ENCODE peak calls at places on chromosome 21, in seven cellular contexts. One of them, this sample, is unnamed.

GRCh38 chr21:28776251-28776650 is 216.4 kb downstream of the LTN1 start:
- DNase-seq in D721Med: no peak
- DNase-seq in mammary epithelial cell: peak; percentile 67
- DNase-seq in fibroblast of mammary gland: peak; percentile 96
- DNase-seq in mesothelial cell of epicardium: no peak
- DNase-seq in progenitor cell of endocrine pancreas: no peak
- DNase-seq in GM10248: no peak
- DNase-seq in this sample: no peak

GRCh38 chr21:42568377-42568776 is 54.7 kb downstream of the SLC37A1 start:
- DNase-seq in fibroblast of mammary gland: no peak
- DNase-seq in D721Med: no peak
- DNase-seq in mesothelial cell of epicardium: no peak
- DNase-seq in GM10248: no peak
- DNase-seq in progenitor cell of endocrine pancreas: no peak
- DNase-seq in mammary epithelial cell: no peak
- DNase-seq in this sample: no peak

GRCh38 chr21:42755031-42755665 is 101.7 kb downstream of the PDE9A start:
- DNase-seq in D721Med: no peak
- DNase-seq in mammary epithelial cell: no peak
- DNase-seq in mesothelial cell of epicardium: no peak
- DNase-seq in fibroblast of mammary gland: no peak
- DNase-seq in GM10248: no peak
- DNase-seq in progenitor cell of endocrine pancreas: no peak
- DNase-seq in this sample: no peak

GRCh38 chr21:16709866-16710550 is 802.8 kb upstream of the CXADR start:
- DNase-seq in mammary epithelial cell: no peak
- DNase-seq in mesothelial cell of epicardium: no peak
- DNase-seq in fibroblast of mammary gland: peak; percentile 86
- DNase-seq in progenitor cell of endocrine pancreas: no peak
- DNase-seq in GM10248: no peak
- DNase-seq in D721Med: no peak
- DNase-seq in this sample: no peak

GRCh38 chr21:29221259-29221744 is 77.4 kb upstream of the BACH1 start:
- DNase-seq in mesothelial cell of epicardium: no peak
- DNase-seq in GM10248: no peak
- DNase-seq in mammary epithelial cell: no peak
- DNase-seq in progenitor cell of endocrine pancreas: no peak
- DNase-seq in fibroblast of mammary gland: no peak
- DNase-seq in D721Med: no peak
- DNase-seq in this sample: no peak

GRCh38 chr21:41632748-41633475 is 125.0 kb upstream of the TMPRSS2 start:
- DNase-seq in fibroblast of mammary gland: no peak
- DNase-seq in GM10248: no peak
- DNase-seq in D721Med: no peak
- DNase-seq in progenitor cell of endocrine pancreas: no peak
- DNase-seq in mesothelial cell of epicardium: no peak
- DNase-seq in mammary epithelial cell: no peak
- DNase-seq in this sample: no peak

GRCh38 chr21:38506606-38507331 is 8.5 kb upstream of the ERG start:
- DNase-seq in progenitor cell of endocrine pancreas: no peak
- DNase-seq in D721Med: no peak
- DNase-seq in fibroblast of mammary gland: no peak
- DNase-seq in mesothelial cell of epicardium: no peak
- DNase-seq in GM10248: no peak
- DNase-seq in mammary epithelial cell: no peak
- DNase-seq in this sample: no peak

GRCh38 chr21:16879479-16879878 is 633.4 kb upstream of the CXADR start:
- DNase-seq in progenitor cell of endocrine pancreas: no peak
- DNase-seq in GM10248: no peak
- DNase-seq in D721Med: no peak
- DNase-seq in mesothelial cell of epicardium: no peak
- DNase-seq in mammary epithelial cell: no peak
- DNase-seq in fibroblast of mammary gland: no peak
- DNase-seq in this sample: no peak

GRCh38 chr21:38448619-38449186 is 49.6 kb downstream of the ERG start:
- DNase-seq in fibroblast of mammary gland: no peak
- DNase-seq in D721Med: no peak
- DNase-seq in mesothelial cell of epicardium: no peak
- DNase-seq in progenitor cell of endocrine pancreas: no peak
- DNase-seq in mammary epithelial cell: no peak
- DNase-seq in GM10248: no peak
- DNase-seq in this sample: no peak

GRCh38 chr21:42536601-42537000 is 22.9 kb downstream of the SLC37A1 start:
- DNase-seq in mesothelial cell of epicardium: no peak
- DNase-seq in GM10248: no peak
- DNase-seq in mammary epithelial cell: no peak
- DNase-seq in D721Med: no peak
- DNase-seq in fibroblast of mammary gland: no peak
- DNase-seq in progenitor cell of endocrine pancreas: no peak
- DNase-seq in this sample: no peak

GRCh38 chr21:36321325-36322082 is 1.5 kb downstream of the MORC3 start:
- DNase-seq in D721Med: no peak
- DNase-seq in mammary epithelial cell: peak; percentile 56
- DNase-seq in progenitor cell of endocrine pancreas: no peak
- DNase-seq in GM10248: no peak
- DNase-seq in mesothelial cell of epicardium: no peak
- DNase-seq in fibroblast of mammary gland: peak; percentile 26
- DNase-seq in this sample: no peak

GRCh38 chr21:15755125-15755524 is 25.3 kb downstream of the USP25 start:
- DNase-seq in GM10248: no peak
- DNase-seq in progenitor cell of endocrine pancreas: no peak
- DNase-seq in D721Med: no peak
- DNase-seq in fibroblast of mammary gland: peak; percentile 40
- DNase-seq in mesothelial cell of epicardium: no peak
- DNase-seq in mammary epithelial cell: no peak
- DNase-seq in this sample: no peak

GRCh38 chr21:29335720-29336119 is 37.0 kb downstream of the BACH1 start:
- DNase-seq in mammary epithelial cell: peak; percentile 20
- DNase-seq in D721Med: no peak
- DNase-seq in mesothelial cell of epicardium: no peak
- DNase-seq in progenitor cell of endocrine pancreas: no peak
- DNase-seq in GM10248: no peak
- DNase-seq in fibroblast of mammary gland: peak; percentile 47
- DNase-seq in this sample: no peak

GRCh38 chr21:25506887-25507286 is 100.4 kb downstream of the MRPL39 start:
- DNase-seq in fibroblast of mammary gland: peak; percentile 89
- DNase-seq in mesothelial cell of epicardium: no peak
- DNase-seq in GM10248: no peak
- DNase-seq in progenitor cell of endocrine pancreas: no peak
- DNase-seq in D721Med: no peak
- DNase-seq in mammary epithelial cell: no peak
- DNase-seq in this sample: no peak

GRCh38 chr21:17388226-17388625 is 124.6 kb upstream of the CXADR start:
- DNase-seq in mammary epithelial cell: no peak
- DNase-seq in progenitor cell of endocrine pancreas: no peak
- DNase-seq in mesothelial cell of epicardium: no peak
- DNase-seq in D721Med: no peak
- DNase-seq in fibroblast of mammary gland: no peak
- DNase-seq in GM10248: no peak
- DNase-seq in this sample: no peak

GRCh38 chr21:26686278-26686677 is 113.2 kb upstream of the CYYR1 start:
- DNase-seq in mesothelial cell of epicardium: no peak
- DNase-seq in GM10248: no peak
- DNase-seq in mammary epithelial cell: peak; percentile 48
- DNase-seq in fibroblast of mammary gland: peak; percentile 18
- DNase-seq in D721Med: no peak
- DNase-seq in progenitor cell of endocrine pancreas: no peak
- DNase-seq in this sample: no peak

GRCh38 chr21:16454371-16454770 is 724.6 kb downstream of the USP25 start:
- DNase-seq in D721Med: no peak
- DNase-seq in mesothelial cell of epicardium: no peak
- DNase-seq in GM10248: no peak
- DNase-seq in progenitor cell of endocrine pancreas: no peak
- DNase-seq in fibroblast of mammary gland: peak; percentile 37
- DNase-seq in mammary epithelial cell: no peak
- DNase-seq in this sample: no peak

GRCh38 chr21:17769049-17769845 is 49.9 kb downstream of the C21orf91 start:
- DNase-seq in fibroblast of mammary gland: peak; percentile 7
- DNase-seq in progenitor cell of endocrine pancreas: no peak
- DNase-seq in mesothelial cell of epicardium: no peak
- DNase-seq in GM10248: no peak
- DNase-seq in mammary epithelial cell: no peak
- DNase-seq in D721Med: no peak
- DNase-seq in this sample: no peak

GRCh38 chr21:35226960-35227741 is 178.0 kb upstream of the RUNX1 start:
- DNase-seq in D721Med: no peak
- DNase-seq in GM10248: no peak
- DNase-seq in mammary epithelial cell: no peak
- DNase-seq in progenitor cell of endocrine pancreas: no peak
- DNase-seq in mesothelial cell of epicardium: no peak
- DNase-seq in fibroblast of mammary gland: no peak
- DNase-seq in this sample: no peak

GRCh38 chr21:19130379-19131028 is 726.9 kb upstream of the TMPRSS15 start:
- DNase-seq in progenitor cell of endocrine pancreas: no peak
- DNase-seq in mammary epithelial cell: no peak
- DNase-seq in fibroblast of mammary gland: no peak
- DNase-seq in D721Med: no peak
- DNase-seq in GM10248: no peak
- DNase-seq in mesothelial cell of epicardium: no peak
- DNase-seq in this sample: no peak

GRCh38 chr21:42846221-42846620 is 33.1 kb downstream of the WDR4 start:
- DNase-seq in fibroblast of mammary gland: no peak
- DNase-seq in mesothelial cell of epicardium: peak; percentile 11
- DNase-seq in GM10248: no peak
- DNase-seq in mammary epithelial cell: no peak
- DNase-seq in D721Med: no peak
- DNase-seq in progenitor cell of endocrine pancreas: no peak
- DNase-seq in this sample: no peak

GRCh38 chr21:42833439-42833815 is 45.9 kb downstream of the WDR4 start:
- DNase-seq in mesothelial cell of epicardium: peak; percentile 31
- DNase-seq in progenitor cell of endocrine pancreas: no peak
- DNase-seq in D721Med: no peak
- DNase-seq in fibroblast of mammary gland: peak; percentile 19
- DNase-seq in mammary epithelial cell: no peak
- DNase-seq in GM10248: peak; percentile 67
- DNase-seq in this sample: no peak

GRCh38 chr21:10521091-10521598 is at the start of gene TPTE:
- DNase-seq in mesothelial cell of epicardium: no peak
- DNase-seq in GM10248: no peak
- DNase-seq in fibroblast of mammary gland: no peak
- DNase-seq in mammary epithelial cell: no peak
- DNase-seq in progenitor cell of endocrine pancreas: no peak
- DNase-seq in D721Med: no peak
- DNase-seq in this sample: no peak

DNA sequence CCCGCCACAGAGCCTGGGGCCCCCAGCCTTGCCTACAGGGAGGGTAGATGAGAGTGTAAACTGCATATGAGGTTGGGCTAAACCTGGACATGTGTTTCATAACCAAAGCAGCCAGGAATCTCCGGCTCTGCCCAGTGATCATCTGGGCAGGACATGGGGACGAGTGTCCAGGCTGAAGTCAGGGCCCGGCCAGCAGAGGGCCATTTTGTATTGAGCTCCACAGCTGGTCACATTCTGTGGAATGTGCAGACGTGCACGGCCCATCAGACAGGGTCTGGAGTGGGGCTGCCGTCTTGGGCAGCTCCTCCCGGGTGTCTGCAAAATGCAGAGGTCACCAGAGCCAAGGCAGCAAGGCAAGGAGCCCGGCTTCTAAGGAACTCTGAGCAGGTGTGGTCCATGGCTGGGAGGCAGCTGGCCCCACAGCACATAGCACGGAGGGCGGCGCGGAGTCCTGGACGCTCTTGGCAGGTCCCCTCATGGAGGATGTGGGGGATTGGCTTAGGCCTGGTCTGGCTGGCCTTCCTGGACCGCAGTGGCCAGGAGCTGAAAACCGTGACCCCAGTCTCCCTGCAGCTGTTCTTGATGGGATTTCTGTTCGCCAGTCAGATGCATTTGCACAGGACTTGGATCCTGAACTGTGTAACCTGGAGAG is 6.3 kb downstream of the LRRC3 start:
- DNase-seq in GM10248: no peak
- DNase-seq in mesothelial cell of epicardium: peak; percentile 33
- DNase-seq in mammary epithelial cell: no peak
- DNase-seq in D721Med: no peak
- DNase-seq in fibroblast of mammary gland: no peak
- DNase-seq in progenitor cell of endocrine pancreas: no peak
- DNase-seq in this sample: peak; percentile 58
- TF ChIP-seq CTCF in GM10248: no peak
- TF ChIP-seq CTCF in mesothelial cell of epicardium: no peak
- TF ChIP-seq CTCF in mammary epithelial cell: no peak
- TF ChIP-seq CTCF in D721Med: no peak
- TF ChIP-seq CTCF in fibroblast of mammary gland: no peak
- TF ChIP-seq CTCF in progenitor cell of endocrine pancreas: peak; percentile 55
- TF ChIP-seq CTCF in this sample: peak; percentile 60

DNA sequence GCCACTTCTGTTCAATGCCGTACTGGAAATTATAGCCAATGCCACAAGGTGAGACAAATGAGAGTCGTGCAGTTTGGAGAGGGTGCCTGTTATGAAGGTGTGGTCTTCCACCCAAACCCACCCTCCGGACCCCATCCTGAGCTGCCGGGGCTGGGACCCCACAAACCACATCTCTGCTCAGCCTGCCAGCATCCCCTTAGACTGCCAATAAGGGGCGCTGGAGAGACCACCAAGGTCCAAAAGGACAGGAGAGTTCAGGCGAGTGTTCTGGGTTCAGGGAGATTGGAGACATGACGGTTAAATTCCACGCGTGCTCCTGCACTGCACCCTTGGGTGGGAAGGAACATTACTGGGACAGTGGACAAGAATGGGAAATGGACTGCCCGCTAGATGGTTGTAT is 48.7 kb upstream of the COL18A1 start:
- DNase-seq in fibroblast of mammary gland: no peak
- DNase-seq in progenitor cell of endocrine pancreas: no peak
- DNase-seq in mammary epithelial cell: no peak
- DNase-seq in D721Med: no peak
- DNase-seq in mesothelial cell of epicardium: no peak
- DNase-seq in GM10248: no peak
- DNase-seq in this sample: no peak
- TF ChIP-seq CTCF in fibroblast of mammary gland: peak; percentile 12
- TF ChIP-seq CTCF in progenitor cell of endocrine pancreas: peak; percentile 39
- TF ChIP-seq CTCF in mammary epithelial cell: no peak
- TF ChIP-seq CTCF in D721Med: no peak
- TF ChIP-seq CTCF in mesothelial cell of epicardium: no peak
- TF ChIP-seq CTCF in GM10248: no peak
- TF ChIP-seq CTCF in this sample: peak; percentile 44

GRCh38 chr21:45270306-45270821 is 17.3 kb downstream of the POFUT2 start:
- DNase-seq in mesothelial cell of epicardium: no peak
- DNase-seq in fibroblast of mammary gland: no peak
- DNase-seq in mammary epithelial cell: no peak
- DNase-seq in D721Med: no peak
- DNase-seq in GM10248: no peak
- DNase-seq in progenitor cell of endocrine pancreas: no peak
- DNase-seq in this sample: peak; percentile 50
- TF ChIP-seq CTCF in mesothelial cell of epicardium: no peak
- TF ChIP-seq CTCF in fibroblast of mammary gland: peak; percentile 29
- TF ChIP-seq CTCF in mammary epithelial cell: peak; percentile 24
- TF ChIP-seq CTCF in D721Med: no peak
- TF ChIP-seq CTCF in GM10248: no peak
- TF ChIP-seq CTCF in progenitor cell of endocrine pancreas: no peak
- TF ChIP-seq CTCF in this sample: peak; percentile 20

DNA sequence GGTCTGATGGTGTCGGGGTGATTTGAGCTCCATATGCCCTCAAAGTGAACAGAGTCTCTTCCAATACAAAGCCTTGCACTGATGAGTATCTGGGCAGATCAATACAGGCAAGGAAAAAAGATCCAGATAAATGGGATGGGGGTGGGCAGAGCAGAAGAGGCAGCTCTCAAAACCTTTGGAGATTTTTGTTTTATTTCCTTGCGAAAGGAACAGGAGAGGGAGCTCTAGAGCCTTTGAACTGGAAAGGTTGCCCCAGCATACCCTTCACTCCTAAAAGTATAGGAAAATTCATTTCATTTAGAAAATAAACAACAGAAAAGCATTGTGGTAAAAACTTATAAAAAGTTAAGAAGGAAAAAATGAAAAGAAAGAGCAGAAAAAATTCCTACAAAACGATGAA is 31.4 kb upstream of the OLIG2 start:
- DNase-seq in GM10248: no peak
- DNase-seq in progenitor cell of endocrine pancreas: no peak
- DNase-seq in fibroblast of mammary gland: peak; percentile 35
- DNase-seq in mammary epithelial cell: no peak
- DNase-seq in mesothelial cell of epicardium: no peak
- DNase-seq in D721Med: no peak
- DNase-seq in this sample: no peak
- TF ChIP-seq CTCF in GM10248: peak; percentile 11
- TF ChIP-seq CTCF in progenitor cell of endocrine pancreas: peak; percentile 48
- TF ChIP-seq CTCF in fibroblast of mammary gland: peak; percentile 54
- TF ChIP-seq CTCF in mammary epithelial cell: no peak
- TF ChIP-seq CTCF in mesothelial cell of epicardium: no peak
- TF ChIP-seq CTCF in D721Med: peak; percentile 22
- TF ChIP-seq CTCF in this sample: peak; percentile 68

This sample was measured in type B pancreatic cell.